ENCODE peak calls at places on chromosomes 3 and 15, in five cellular contexts. A is sigmoid colon; F is neuronal stem cell; M is heart left ventricle; G is CD8-positive, alpha-beta memory T cell. K is an unnamed sample. For H3K36me3 and H3K27me3, the result is how much of the 10 kb centered on the place peaks cover.

GRCh38 chr15:31328999-31329639 is 2.5 kb downstream of the KLF13 start:
- DNase-seq in A (peak), M (no peak), G (no peak), F (no peak), K (no peak)

GRCh38 chr3:190718691-190719090 is 143.8 kb downstream of the GMNC start:
- DNase-seq in G (no peak), A (no peak), M (no peak), F (no peak), K (no peak)

GRCh38 chr3:117871934-117872333 is 1162.4 kb downstream of the TUSC7 start:
- DNase-seq in A (no peak), G (no peak), M (no peak), F (no peak), K (no peak)

GRCh38 chr3:30826381-30827061 is 67.9 kb downstream of the GADL1 start:
- DNase-seq in A (no peak), G (no peak), M (no peak), F (no peak), K (no peak)

GRCh38 chr3:168459229-168459784 is 363.6 kb upstream of the GOLIM4 start:
- DNase-seq in F (no peak), M (no peak), A (no peak), G (no peak), K (no peak)

GRCh38 chr15:73605759-73606423 is 27.3 kb downstream of the NPTN start:
- DNase-seq in G (no peak), M (no peak), A (no peak), F (no peak), K (no peak)

GRCh38 chr3:62229201-62229600 is 144.1 kb downstream of the FEZF2 start:
- DNase-seq in G (no peak), M (no peak), A (no peak), F (peak), K (no peak)

GRCh38 chr3:90062631-90063200 is 955.3 kb downstream of the EPHA3 start:
- DNase-seq in F (no peak), M (no peak), G (no peak), A (no peak), K (no peak)

GRCh38 chr15:48634934-48635333 is 10.6 kb downstream of the FBN1 start:
- DNase-seq in A (no peak), F (no peak), M (no peak), G (no peak), K (no peak)

GRCh38 chr15:94029495-94029894 is 201.9 kb upstream of the MCTP2 start:
- DNase-seq in F (no peak), G (no peak), A (no peak), M (no peak), K (no peak)

GRCh38 chr3:135896613-135897012 is 68.9 kb upstream of the PPP2R3A start:
- DNase-seq in F (no peak), G (no peak), M (no peak), A (no peak), K (no peak)

GRCh38 chr15:40790723-40791122 is 16.2 kb upstream of the ZFYVE19 start:
- DNase-seq in A (no peak), M (no peak), F (no peak), G (no peak), K (no peak)

GRCh38 chr3:106336619-106337018 is 467.8 kb upstream of the CBLB start:
- DNase-seq in F (no peak), G (no peak), M (no peak), A (no peak), K (no peak)

GRCh38 chr15:43824302-43825246 is at the start of gene MFAP1:
- DNase-seq in A (peak), G (peak), M (peak), F (peak), K (peak)

GRCh38 chr3:25362118-25362517 is 65.9 kb upstream of the RARB start:
- DNase-seq in M (no peak), F (no peak), A (no peak), G (no peak), K (no peak)

GRCh38 chr3:135513106-135514063 is 452.1 kb upstream of the PPP2R3A start:
- DNase-seq in G (no peak), A (no peak), M (no peak), F (no peak), K (no peak)

GRCh38 chr3:124115965-124116364 is 124.0 kb upstream of the ROPN1 start:
- DNase-seq in A (no peak), G (no peak), M (no peak), F (no peak), K (no peak)

GRCh38 chr3:143585720-143586456 is 262.4 kb downstream of the SLC9A9 start:
- DNase-seq in A (no peak), M (no peak), F (no peak), G (no peak), K (no peak)

GRCh38 chr3:185534511-185534910 is 17.9 kb downstream of the LIPH start:
- DNase-seq in F (no peak), G (no peak), A (no peak), M (no peak), K (no peak)

DNA sequence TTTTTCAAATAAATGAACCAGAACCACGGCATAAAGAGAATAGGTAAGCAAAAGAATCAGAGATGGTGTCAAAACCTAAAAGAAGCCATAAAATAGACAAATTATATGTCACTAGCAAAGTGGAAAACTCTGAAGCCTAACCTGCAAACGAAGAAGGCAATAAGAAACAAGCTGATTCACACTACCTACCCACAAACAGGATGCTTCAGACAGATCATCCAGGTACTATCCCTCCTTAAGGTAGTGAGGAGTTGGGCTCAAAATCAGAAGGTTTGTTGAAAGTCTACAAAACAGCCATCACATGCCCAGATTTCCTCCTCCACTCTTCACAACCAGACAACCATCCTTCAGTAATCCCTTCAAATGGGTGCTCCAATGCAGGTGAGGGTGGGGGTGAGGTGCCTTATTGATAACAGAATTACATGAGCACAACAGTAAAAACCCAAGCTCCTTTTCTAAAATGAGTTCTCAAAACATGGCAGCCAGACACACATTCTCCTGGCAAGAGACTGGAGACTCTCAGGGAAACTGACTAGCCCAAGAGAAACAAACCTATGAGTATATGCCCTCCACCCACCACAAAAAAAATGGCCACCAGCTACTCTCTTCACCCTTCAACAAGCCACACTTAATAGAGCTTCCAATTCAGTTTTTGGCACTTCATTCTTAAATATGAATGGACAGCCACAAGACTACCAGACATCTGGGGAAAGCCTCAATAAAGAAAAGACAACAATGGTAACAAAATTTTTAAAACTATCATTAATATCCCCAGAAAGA is 6.4 kb downstream of the KPNA1 start:
- DNase-seq in M (no peak), A (no peak), G (no peak), F (no peak), K (no peak)
- H3K36me3 ChIP-seq in M (under half), A (under half), G (under half), F (under half), K (under half)

DNA sequence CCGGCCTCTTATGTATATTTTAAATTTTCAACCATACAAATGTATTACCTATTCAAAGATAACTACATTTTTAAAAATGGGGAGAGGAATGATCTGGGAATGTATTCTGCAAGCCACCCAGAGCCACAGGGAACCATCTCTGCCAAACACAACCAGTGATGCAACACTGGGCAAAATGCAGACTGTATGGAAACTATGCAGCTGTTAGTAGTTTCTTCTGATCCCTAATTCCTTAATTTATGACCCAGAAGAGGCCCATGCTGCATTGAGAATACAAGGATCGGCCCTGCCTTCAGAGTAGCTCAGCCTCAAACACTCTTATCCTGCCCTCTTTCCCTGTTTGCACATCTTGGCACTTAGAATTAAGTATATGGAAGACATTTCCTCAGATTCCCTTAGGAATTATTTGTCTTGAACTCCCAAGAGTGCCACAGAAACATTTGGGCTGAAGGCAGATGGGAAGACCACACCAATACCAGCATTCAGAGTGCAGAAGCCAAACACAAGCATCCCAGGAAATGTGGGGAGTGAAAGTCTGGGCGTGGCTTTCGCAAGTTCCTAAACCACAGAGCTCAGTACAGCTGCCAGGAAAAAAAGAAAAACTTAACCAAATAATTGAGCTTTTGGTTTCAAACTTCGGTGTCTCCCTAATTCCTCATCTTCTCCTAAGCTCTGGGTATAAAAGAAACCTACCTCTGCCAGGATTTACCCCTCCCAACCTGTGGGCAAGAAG is 5.3 kb downstream of the SNUPN start:
- DNase-seq in A (peak), F (no peak), G (no peak), M (peak), K (no peak)
- H3K4me3 ChIP-seq in A (no peak), F (no peak), G (no peak), M (no peak), K (no peak)

DNA sequence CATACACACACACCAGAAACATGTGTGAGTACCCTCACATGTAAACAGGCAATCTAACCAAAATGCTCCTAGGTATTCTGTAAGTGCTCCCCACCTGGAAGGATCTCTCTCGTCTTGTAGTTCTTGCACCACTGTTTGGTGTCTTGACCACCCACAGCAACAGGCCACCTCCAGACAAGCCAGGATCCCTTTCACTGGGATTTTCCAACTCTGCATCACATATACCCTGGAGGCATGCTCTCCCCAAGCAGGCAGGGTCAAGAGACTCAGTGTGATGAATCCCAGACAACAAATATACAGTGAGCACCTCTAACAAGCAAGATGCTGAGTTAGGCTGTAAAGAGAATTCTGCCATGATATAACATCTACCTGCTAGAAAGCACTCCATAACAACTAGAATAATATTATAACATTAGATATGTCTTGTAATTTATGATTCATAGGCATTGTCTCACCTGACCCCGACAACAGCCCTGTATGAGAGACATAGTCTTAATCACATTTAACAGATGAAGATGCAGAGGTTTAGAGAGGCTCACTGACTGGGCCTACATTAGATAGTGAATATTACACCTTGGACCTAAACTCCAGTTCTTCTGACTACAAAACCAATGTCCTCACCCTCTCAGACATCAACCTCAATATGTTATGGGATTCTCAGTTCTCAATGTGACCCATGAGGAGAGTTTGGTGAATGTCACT is 76.5 kb upstream of the BCL6 start:
- DNase-seq in G (no peak), A (no peak), M (no peak), F (no peak), K (no peak)
- H3K27me3 ChIP-seq in G (under half), A (under half), M (under half), F (under half), K (under half)

GRCh38 chr3:10269443-10269842 is 21.2 kb downstream of the TATDN2 start:
- DNase-seq in A (no peak), M (no peak), F (no peak), G (no peak), K (no peak)
- H3K36me3 ChIP-seq in A (under half), M (half or more), F (half or more), G (under half), K (under half)

DNA sequence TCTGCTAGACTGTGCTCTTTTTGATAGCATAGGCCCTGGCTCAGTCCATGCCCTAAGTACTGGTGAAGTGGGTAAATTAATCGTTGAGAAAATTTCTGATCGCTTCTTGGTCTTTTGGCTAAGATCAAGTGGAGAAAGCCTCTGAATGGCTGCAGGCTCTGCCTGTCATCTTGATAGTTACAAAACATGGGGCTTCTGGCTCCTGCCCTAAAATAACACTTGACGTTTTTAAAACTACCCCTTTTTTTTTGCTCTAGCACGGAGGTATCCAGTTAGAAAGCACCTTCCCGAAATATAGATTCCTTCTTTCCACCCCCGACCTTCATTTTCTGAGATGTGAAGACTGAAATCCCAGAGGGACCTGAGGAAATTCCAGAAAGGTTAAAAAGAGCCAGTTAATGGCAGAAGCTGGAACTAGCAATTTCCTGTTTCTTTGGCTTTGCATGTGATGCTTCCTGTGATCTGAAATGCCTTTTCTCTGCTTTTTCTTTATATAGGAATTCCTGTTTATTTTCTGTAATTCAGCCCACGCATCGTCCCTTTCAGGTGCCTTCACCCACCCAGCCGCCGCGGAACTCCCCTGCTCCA is 802 bp upstream of the C2CD4B start:
- DNase-seq in F (no peak), A (no peak), G (no peak), M (no peak), K (no peak)
- H3K4me3 ChIP-seq in F (no peak), A (no peak), G (no peak), M (no peak), K (no peak)

GRCh38 chr15:80778621-80778963 is 578 bp upstream of the CEMIP start:
- DNase-seq in A (no peak), M (no peak), G (no peak), F (no peak), K (no peak)
- H3K27me3 ChIP-seq in A (under half), M (under half), G (under half), F (under half), K (under half)

GRCh38 chr3:15261274-15261673 is 55.2 kb downstream of the CAPN7 start:
- DNase-seq in M (no peak), G (no peak), A (no peak), F (no peak), K (no peak)

GRCh38 chr3:15258720-15259119 is 52.7 kb downstream of the CAPN7 start:
- DNase-seq in G (no peak), A (no peak), M (no peak), F (no peak), K (peak)

GRCh38 chr3:15262021-15262420 is 56.0 kb downstream of the CAPN7 start:
- DNase-seq in A (no peak), M (no peak), F (no peak), G (no peak), K (peak)

GRCh38 chr3:15263120-15263519 is 57.1 kb downstream of the CAPN7 start:
- DNase-seq in A (no peak), G (no peak), F (no peak), M (no peak), K (peak)

DNA sequence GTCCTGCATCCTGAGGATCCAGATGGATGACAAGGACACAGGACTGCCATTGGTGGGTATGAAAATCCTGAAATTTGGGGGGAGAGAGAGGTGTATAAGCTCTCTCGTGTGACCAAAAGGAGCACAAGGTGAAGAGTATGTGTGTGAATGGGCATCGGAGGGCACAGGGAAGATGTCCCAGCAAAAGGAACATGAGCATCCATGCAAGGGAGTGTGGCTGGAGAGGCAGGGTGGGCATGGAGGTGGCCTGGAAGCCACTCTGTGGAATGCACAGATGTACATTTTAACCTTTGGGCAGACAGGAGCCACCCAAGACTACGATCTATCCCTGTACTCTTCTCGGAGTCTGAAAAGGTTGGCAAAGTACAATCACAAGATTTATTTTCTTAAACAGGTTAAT is 54.5 kb downstream of the CAPN7 start:
- DNase-seq in A (no peak), F (no peak), M (no peak), G (no peak), K (peak)
- H3K36me3 ChIP-seq in A (under half), F (under half), M (half or more), G (under half), K (half or more)